ENCODE peak calls at places on chromosomes 5 and 9, in seven cellular contexts. One of them, this sample, is unnamed.

GRCh38 chr9:12739014-12739413 is 35.8 kb upstream of the LURAP1L start:
- DNase-seq in astrocyte: peak; percentile 53
- DNase-seq in tibial artery: no peak
- DNase-seq in mucosa of descending colon: no peak
- DNase-seq in heart right ventricle: no peak
- DNase-seq in pancreas: no peak
- DNase-seq in naive thymus-derived CD4-positive, alpha-beta T cell: no peak
- DNase-seq in this sample: no peak

GRCh38 chr5:73299017-73299630 is 126.1 kb downstream of the TMEM174 start:
- DNase-seq in astrocyte: no peak
- DNase-seq in pancreas: no peak
- DNase-seq in mucosa of descending colon: peak; percentile 12
- DNase-seq in naive thymus-derived CD4-positive, alpha-beta T cell: no peak
- DNase-seq in heart right ventricle: no peak
- DNase-seq in tibial artery: no peak
- DNase-seq in this sample: no peak

GRCh38 chr9:124412228-124412575 is 3.0 kb downstream of the PSMB7 start:
- DNase-seq in pancreas: no peak
- DNase-seq in tibial artery: no peak
- DNase-seq in naive thymus-derived CD4-positive, alpha-beta T cell: no peak
- DNase-seq in mucosa of descending colon: no peak
- DNase-seq in heart right ventricle: no peak
- DNase-seq in astrocyte: no peak
- DNase-seq in this sample: no peak

GRCh38 chr9:89274838-89275237 is 36.2 kb upstream of the CKS2 start:
- DNase-seq in heart right ventricle: no peak
- DNase-seq in astrocyte: peak; percentile 96
- DNase-seq in naive thymus-derived CD4-positive, alpha-beta T cell: no peak
- DNase-seq in pancreas: no peak
- DNase-seq in mucosa of descending colon: no peak
- DNase-seq in tibial artery: no peak
- DNase-seq in this sample: no peak

GRCh38 chr5:53733853-53734252 is 173.4 kb downstream of the NDUFS4 start:
- DNase-seq in tibial artery: no peak
- DNase-seq in astrocyte: no peak
- DNase-seq in mucosa of descending colon: no peak
- DNase-seq in naive thymus-derived CD4-positive, alpha-beta T cell: no peak
- DNase-seq in heart right ventricle: no peak
- DNase-seq in pancreas: no peak
- DNase-seq in this sample: no peak

GRCh38 chr5:141760753-141761152 is 78.7 kb upstream of the ARAP3 start:
- DNase-seq in astrocyte: no peak
- DNase-seq in pancreas: no peak
- DNase-seq in tibial artery: no peak
- DNase-seq in mucosa of descending colon: no peak
- DNase-seq in naive thymus-derived CD4-positive, alpha-beta T cell: no peak
- DNase-seq in heart right ventricle: no peak
- DNase-seq in this sample: no peak

GRCh38 chr5:169527863-169528262 is 55.7 kb upstream of the SPDL1 start:
- DNase-seq in mucosa of descending colon: no peak
- DNase-seq in tibial artery: no peak
- DNase-seq in naive thymus-derived CD4-positive, alpha-beta T cell: no peak
- DNase-seq in astrocyte: peak; percentile 55
- DNase-seq in heart right ventricle: no peak
- DNase-seq in pancreas: no peak
- DNase-seq in this sample: no peak

GRCh38 chr5:154520861-154521453 is 42.9 kb upstream of the HAND1 start:
- DNase-seq in tibial artery: no peak
- DNase-seq in astrocyte: no peak
- DNase-seq in naive thymus-derived CD4-positive, alpha-beta T cell: no peak
- DNase-seq in mucosa of descending colon: peak; percentile 33
- DNase-seq in heart right ventricle: no peak
- DNase-seq in pancreas: peak; percentile 51
- DNase-seq in this sample: no peak

GRCh38 chr9:109499631-109500120 is 1.6 kb upstream of the PTPN3 start:
- DNase-seq in mucosa of descending colon: peak; percentile 73
- DNase-seq in pancreas: peak; percentile 80
- DNase-seq in naive thymus-derived CD4-positive, alpha-beta T cell: no peak
- DNase-seq in heart right ventricle: peak; percentile 58
- DNase-seq in astrocyte: no peak
- DNase-seq in tibial artery: peak; percentile 46
- DNase-seq in this sample: no peak

GRCh38 chr5:157166164-157166493 is at the start of gene GARIN3:
- DNase-seq in astrocyte: no peak
- DNase-seq in tibial artery: no peak
- DNase-seq in pancreas: no peak
- DNase-seq in mucosa of descending colon: no peak
- DNase-seq in heart right ventricle: no peak
- DNase-seq in naive thymus-derived CD4-positive, alpha-beta T cell: no peak
- DNase-seq in this sample: no peak

GRCh38 chr9:134624119-134624826 is 17.3 kb upstream of the COL5A1 start:
- DNase-seq in naive thymus-derived CD4-positive, alpha-beta T cell: no peak
- DNase-seq in heart right ventricle: no peak
- DNase-seq in astrocyte: no peak
- DNase-seq in pancreas: no peak
- DNase-seq in mucosa of descending colon: no peak
- DNase-seq in tibial artery: peak; percentile 19
- DNase-seq in this sample: no peak

GRCh38 chr9:114131808-114132549 is 23.4 kb upstream of the COL27A1 start:
- DNase-seq in pancreas: no peak
- DNase-seq in mucosa of descending colon: no peak
- DNase-seq in tibial artery: no peak
- DNase-seq in heart right ventricle: no peak
- DNase-seq in naive thymus-derived CD4-positive, alpha-beta T cell: no peak
- DNase-seq in astrocyte: no peak
- DNase-seq in this sample: no peak

GRCh38 chr5:9546973-9547947 is 1.4 kb upstream of the SEMA5A start:
- DNase-seq in tibial artery: no peak
- DNase-seq in pancreas: peak; percentile 39
- DNase-seq in heart right ventricle: peak; percentile 18
- DNase-seq in mucosa of descending colon: peak; percentile 70
- DNase-seq in naive thymus-derived CD4-positive, alpha-beta T cell: no peak
- DNase-seq in astrocyte: peak; percentile 77
- DNase-seq in this sample: no peak

GRCh38 chr5:15440434-15440833 is 59.5 kb upstream of the FBXL7 start:
- DNase-seq in tibial artery: no peak
- DNase-seq in pancreas: no peak
- DNase-seq in naive thymus-derived CD4-positive, alpha-beta T cell: no peak
- DNase-seq in heart right ventricle: no peak
- DNase-seq in mucosa of descending colon: no peak
- DNase-seq in astrocyte: peak; percentile 23
- DNase-seq in this sample: no peak

GRCh38 chr9:114339130-114339908 is 9.7 kb downstream of the ORM2 start:
- DNase-seq in tibial artery: no peak
- DNase-seq in pancreas: peak; percentile 31
- DNase-seq in heart right ventricle: no peak
- DNase-seq in mucosa of descending colon: peak; percentile 62
- DNase-seq in astrocyte: no peak
- DNase-seq in naive thymus-derived CD4-positive, alpha-beta T cell: peak; percentile 47
- DNase-seq in this sample: no peak

GRCh38 chr9:72978724-72979123 is 25.9 kb upstream of the ALDH1A1 start:
- DNase-seq in tibial artery: no peak
- DNase-seq in heart right ventricle: no peak
- DNase-seq in naive thymus-derived CD4-positive, alpha-beta T cell: no peak
- DNase-seq in mucosa of descending colon: no peak
- DNase-seq in astrocyte: peak; percentile 18
- DNase-seq in pancreas: no peak
- DNase-seq in this sample: no peak

GRCh38 chr5:97063276-97063675 is 79.1 kb downstream of the LIX1 start:
- DNase-seq in pancreas: no peak
- DNase-seq in tibial artery: no peak
- DNase-seq in astrocyte: no peak
- DNase-seq in heart right ventricle: no peak
- DNase-seq in mucosa of descending colon: no peak
- DNase-seq in naive thymus-derived CD4-positive, alpha-beta T cell: no peak
- DNase-seq in this sample: no peak

GRCh38 chr5:72938206-72938605 is 17.6 kb upstream of the FCHO2 start:
- DNase-seq in astrocyte: no peak
- DNase-seq in heart right ventricle: peak; percentile 27
- DNase-seq in tibial artery: no peak
- DNase-seq in mucosa of descending colon: peak; percentile 38
- DNase-seq in pancreas: no peak
- DNase-seq in naive thymus-derived CD4-positive, alpha-beta T cell: no peak
- DNase-seq in this sample: no peak

GRCh38 chr5:68222824-68223354 is 7.3 kb downstream of the PIK3R1 start:
- DNase-seq in pancreas: no peak
- DNase-seq in mucosa of descending colon: no peak
- DNase-seq in tibial artery: no peak
- DNase-seq in astrocyte: no peak
- DNase-seq in heart right ventricle: no peak
- DNase-seq in naive thymus-derived CD4-positive, alpha-beta T cell: no peak
- DNase-seq in this sample: no peak

GRCh38 chr5:15621094-15621493 is 121.1 kb downstream of the FBXL7 start:
- DNase-seq in tibial artery: no peak
- DNase-seq in heart right ventricle: no peak
- DNase-seq in pancreas: no peak
- DNase-seq in mucosa of descending colon: no peak
- DNase-seq in naive thymus-derived CD4-positive, alpha-beta T cell: no peak
- DNase-seq in astrocyte: peak; percentile 45
- DNase-seq in this sample: no peak

GRCh38 chr9:87707805-87708500 is 18.0 kb upstream of the CTSL start:
- DNase-seq in naive thymus-derived CD4-positive, alpha-beta T cell: no peak
- DNase-seq in pancreas: no peak
- DNase-seq in mucosa of descending colon: no peak
- DNase-seq in tibial artery: no peak
- DNase-seq in heart right ventricle: no peak
- DNase-seq in astrocyte: no peak
- DNase-seq in this sample: no peak

GRCh38 chr9:68771376-68771775 is 66.3 kb downstream of the PIP5K1B start:
- DNase-seq in astrocyte: no peak
- DNase-seq in pancreas: no peak
- DNase-seq in tibial artery: no peak
- DNase-seq in mucosa of descending colon: no peak
- DNase-seq in heart right ventricle: no peak
- DNase-seq in naive thymus-derived CD4-positive, alpha-beta T cell: no peak
- DNase-seq in this sample: no peak

GRCh38 chr9:108618906-108619550 is 236.8 kb downstream of the ACTL7B start:
- DNase-seq in tibial artery: no peak
- DNase-seq in naive thymus-derived CD4-positive, alpha-beta T cell: no peak
- DNase-seq in mucosa of descending colon: no peak
- DNase-seq in astrocyte: peak; percentile 29
- DNase-seq in pancreas: no peak
- DNase-seq in heart right ventricle: no peak
- DNase-seq in this sample: no peak

GRCh38 chr9:136718463-136719211 is 6.3 kb downstream of the DIPK1B start:
- DNase-seq in heart right ventricle: no peak
- DNase-seq in tibial artery: no peak
- DNase-seq in pancreas: peak; percentile 23
- DNase-seq in astrocyte: no peak
- DNase-seq in naive thymus-derived CD4-positive, alpha-beta T cell: no peak
- DNase-seq in mucosa of descending colon: no peak
- DNase-seq in this sample: no peak

GRCh38 chr9:136720251-136720886 is 8.0 kb downstream of the DIPK1B start:
- DNase-seq in pancreas: peak; percentile 29
- DNase-seq in astrocyte: no peak
- DNase-seq in tibial artery: no peak
- DNase-seq in mucosa of descending colon: no peak
- DNase-seq in heart right ventricle: no peak
- DNase-seq in naive thymus-derived CD4-positive, alpha-beta T cell: no peak
- DNase-seq in this sample: no peak

GRCh38 chr9:136714876-136715239 is 2.5 kb downstream of the DIPK1B start:
- DNase-seq in heart right ventricle: no peak
- DNase-seq in tibial artery: no peak
- DNase-seq in naive thymus-derived CD4-positive, alpha-beta T cell: no peak
- DNase-seq in astrocyte: no peak
- DNase-seq in pancreas: no peak
- DNase-seq in mucosa of descending colon: no peak
- DNase-seq in this sample: no peak

GRCh38 chr9:136719212-136719880 is 7.0 kb downstream of the DIPK1B start:
- DNase-seq in astrocyte: no peak
- DNase-seq in pancreas: peak; percentile 37
- DNase-seq in mucosa of descending colon: no peak
- DNase-seq in naive thymus-derived CD4-positive, alpha-beta T cell: no peak
- DNase-seq in tibial artery: no peak
- DNase-seq in heart right ventricle: no peak
- DNase-seq in this sample: no peak

DNA sequence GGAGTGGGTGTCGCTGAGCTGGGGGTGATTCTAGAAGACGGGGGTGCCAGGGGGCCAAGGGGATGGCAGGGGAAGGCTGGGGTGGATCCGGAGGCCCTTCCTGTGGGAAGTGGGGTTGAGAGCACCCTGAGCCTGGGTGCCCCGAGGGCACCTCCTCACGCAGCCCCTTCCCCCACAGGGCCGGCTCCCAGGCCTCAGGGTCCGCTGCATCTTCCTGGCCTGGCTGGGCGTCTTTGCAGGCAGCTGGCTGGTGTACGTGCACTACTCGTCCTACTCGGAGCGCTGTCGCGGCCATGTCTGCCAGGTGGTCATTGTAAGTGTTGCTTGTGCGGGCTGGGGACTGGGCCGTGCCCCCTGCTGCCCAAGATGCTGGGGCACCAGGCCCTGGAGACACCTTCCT is 5.0 kb downstream of the DIPK1B start:
- DNase-seq in astrocyte: no peak
- DNase-seq in tibial artery: no peak
- DNase-seq in naive thymus-derived CD4-positive, alpha-beta T cell: no peak
- DNase-seq in mucosa of descending colon: no peak
- DNase-seq in heart right ventricle: no peak
- DNase-seq in pancreas: no peak
- DNase-seq in this sample: no peak
- H3K9me3 ChIP-seq in astrocyte: no peaks in the 10 kb centered on the region
- H3K9me3 ChIP-seq in tibial artery: no peaks in the 10 kb centered on the region
- H3K9me3 ChIP-seq in naive thymus-derived CD4-positive, alpha-beta T cell: no peaks in the 10 kb centered on the region
- H3K9me3 ChIP-seq in mucosa of descending colon: no peaks in the 10 kb centered on the region
- H3K9me3 ChIP-seq in heart right ventricle: no peaks in the 10 kb centered on the region
- H3K9me3 ChIP-seq in pancreas: no peaks in the 10 kb centered on the region
- H3K9me3 ChIP-seq in this sample: no peaks in the 10 kb centered on the region

DNA sequence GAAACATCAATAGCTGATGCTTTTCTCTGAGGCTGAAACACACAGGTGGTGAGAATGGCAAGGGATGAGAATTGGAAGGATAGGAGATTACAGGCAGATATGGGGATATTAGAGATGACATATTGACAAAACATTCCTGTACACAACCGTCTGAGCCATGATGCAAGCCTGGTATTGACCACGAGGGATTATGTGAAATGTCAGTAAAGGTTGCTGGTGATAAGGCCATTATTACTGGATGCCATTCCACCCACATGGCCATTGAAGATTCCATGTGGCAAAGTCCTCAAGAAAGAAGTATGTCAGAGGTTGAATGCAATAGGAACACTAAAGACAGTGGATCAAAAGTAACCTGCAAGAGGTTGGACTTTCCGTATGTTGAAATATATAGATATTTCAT is 15.7 kb downstream of the GRAMD2B start:
- DNase-seq in heart right ventricle: no peak
- DNase-seq in mucosa of descending colon: no peak
- DNase-seq in tibial artery: no peak
- DNase-seq in naive thymus-derived CD4-positive, alpha-beta T cell: no peak
- DNase-seq in pancreas: no peak
- DNase-seq in astrocyte: peak; percentile 37
- DNase-seq in this sample: no peak
- H3K9me3 ChIP-seq in heart right ventricle: no peaks in the 10 kb centered on the region
- H3K9me3 ChIP-seq in mucosa of descending colon: no peaks in the 10 kb centered on the region
- H3K9me3 ChIP-seq in tibial artery: no peaks in the 10 kb centered on the region
- H3K9me3 ChIP-seq in naive thymus-derived CD4-positive, alpha-beta T cell: no peaks in the 10 kb centered on the region
- H3K9me3 ChIP-seq in pancreas: no peaks in the 10 kb centered on the region
- H3K9me3 ChIP-seq in astrocyte: no peaks in the 10 kb centered on the region
- H3K9me3 ChIP-seq in this sample: no peaks in the 10 kb centered on the region

GRCh38 chr5:123628860-123629544 is 117.0 kb downstream of the CSNK1G3 start:
- DNase-seq in mucosa of descending colon: no peak
- DNase-seq in heart right ventricle: no peak
- DNase-seq in naive thymus-derived CD4-positive, alpha-beta T cell: no peak
- DNase-seq in astrocyte: no peak
- DNase-seq in tibial artery: no peak
- DNase-seq in pancreas: no peak
- DNase-seq in this sample: no peak
- H3K9me3 ChIP-seq in mucosa of descending colon: peaks cover 29% of the 10 kb centered on the region
- H3K9me3 ChIP-seq in heart right ventricle: no peaks in the 10 kb centered on the region
- H3K9me3 ChIP-seq in naive thymus-derived CD4-positive, alpha-beta T cell: no peaks in the 10 kb centered on the region
- H3K9me3 ChIP-seq in astrocyte: peaks cover 13% of the 10 kb centered on the region
- H3K9me3 ChIP-seq in tibial artery: no peaks in the 10 kb centered on the region
- H3K9me3 ChIP-seq in pancreas: no peaks in the 10 kb centered on the region
- H3K9me3 ChIP-seq in this sample: peaks cover 8% of the 10 kb centered on the region

GRCh38 chr5:167554564-167555254 is 736.7 kb upstream of the WWC1 start:
- DNase-seq in astrocyte: no peak
- DNase-seq in pancreas: no peak
- DNase-seq in naive thymus-derived CD4-positive, alpha-beta T cell: no peak
- DNase-seq in mucosa of descending colon: no peak
- DNase-seq in tibial artery: no peak
- DNase-seq in heart right ventricle: no peak
- DNase-seq in this sample: no peak
- H3K9me3 ChIP-seq in astrocyte: no peaks in the 10 kb centered on the region
- H3K9me3 ChIP-seq in pancreas: no peaks in the 10 kb centered on the region
- H3K9me3 ChIP-seq in naive thymus-derived CD4-positive, alpha-beta T cell: no peaks in the 10 kb centered on the region
- H3K9me3 ChIP-seq in mucosa of descending colon: no peaks in the 10 kb centered on the region
- H3K9me3 ChIP-seq in tibial artery: no peaks in the 10 kb centered on the region
- H3K9me3 ChIP-seq in heart right ventricle: no peaks in the 10 kb centered on the region
- H3K9me3 ChIP-seq in this sample: no peaks in the 10 kb centered on the region